ENCODE peak calls at places on chromosomes 12 and 14, in six cellular contexts. R is BE2C, F is RKO, I is anterior cingulate cortex, M is cardiac fibroblast, Y is T-helper 17 cell. Q is an unnamed sample.

GRCh38 chr14:78327426-78328210 is 157.4 kb downstream of the NRXN3 start:
- DNase-seq in R (no peak), F (peak), I (no peak), M (no peak), Y (no peak), Q (no peak)

GRCh38 chr14:92437309-92437708 is 76.3 kb upstream of the RIN3 start:
- DNase-seq in R (no peak), F (no peak), I (no peak), M (no peak), Y (no peak), Q (no peak)

GRCh38 chr12:50132505-50133135 is 20.6 kb downstream of the COX14 start:
- DNase-seq in R (no peak), F (peak), I (no peak), M (no peak), Y (no peak), Q (no peak)

GRCh38 chr12:118102070-118102469 is 1.7 kb downstream of the VSIG10 start:
- DNase-seq in R (no peak), F (no peak), I (no peak), M (no peak), Y (no peak), Q (no peak)

GRCh38 chr14:66422019-66422946 is 63.9 kb upstream of the CCDC196 start:
- DNase-seq in R (no peak), F (no peak), I (no peak), M (no peak), Y (no peak), Q (no peak)

GRCh38 chr14:99266181-99267178 is 5.5 kb downstream of the BCL11B start:
- DNase-seq in R (peak), F (peak), I (no peak), M (peak), Y (peak), Q (peak)

GRCh38 chr14:24411468-24412454 is 13.0 kb downstream of the NYNRIN start:
- DNase-seq in R (peak), F (peak), I (no peak), M (peak), Y (no peak), Q (no peak)

GRCh38 chr12:95215925-95216324 is 1.3 kb downstream of the FGD6 start:
- DNase-seq in R (no peak), F (no peak), I (no peak), M (peak), Y (no peak), Q (no peak)

GRCh38 chr12:1614360-1614759 is 14.7 kb upstream of the WNT5B start:
- DNase-seq in R (no peak), F (no peak), I (no peak), M (no peak), Y (no peak), Q (no peak)

GRCh38 chr14:76908834-76909233 is 82.6 kb downstream of the LRRC74A start:
- DNase-seq in R (no peak), F (no peak), I (no peak), M (no peak), Y (no peak), Q (peak)

GRCh38 chr14:64303471-64303917 is 9.3 kb upstream of the ESR2 start:
- DNase-seq in R (no peak), F (peak), I (no peak), M (peak), Y (no peak), Q (no peak)

GRCh38 chr12:66113471-66113870 is 17.1 kb downstream of the LLPH start:
- DNase-seq in R (no peak), F (no peak), I (no peak), M (no peak), Y (no peak), Q (no peak)

GRCh38 chr12:10184261-10184843 is 5.5 kb downstream of the TMEM52B start:
- DNase-seq in R (no peak), F (no peak), I (no peak), M (peak), Y (no peak), Q (no peak)

GRCh38 chr12:124233041-124233836 is 61.7 kb upstream of the RFLNA start:
- DNase-seq in R (no peak), F (no peak), I (no peak), M (peak), Y (no peak), Q (no peak)

GRCh38 chr14:38073641-38074040 is 134.1 kb upstream of the SSTR1 start:
- DNase-seq in R (no peak), F (no peak), I (no peak), M (no peak), Y (no peak), Q (no peak)

GRCh38 chr12:7295529-7295928 is 8.3 kb upstream of the ACSM4 start:
- DNase-seq in R (no peak), F (no peak), I (no peak), M (no peak), Y (no peak), Q (no peak)

GRCh38 chr12:53601296-53601847 is 24.8 kb downstream of the ATF7 start:
- DNase-seq in R (no peak), F (no peak), I (no peak), M (no peak), Y (no peak), Q (no peak)

Q was measured in T-helper 1 cell.